ENCODE peak calls at places on chromosomes 7 and 10, in nine cellular contexts. G is psoas muscle; S is NT2/D1; F is fibroblast of lung; H is CD4-positive, CD25-positive, alpha-beta regulatory T cell; W is astrocyte of the spinal cord; E is cardiac fibroblast; U is lower lobe of right lung; T is GM12878. A is an unnamed sample.

GRCh38 chr10:30750971-30751677 is 121.6 kb upstream of the LYZL2 start:
- DNase-seq in G (no peak), S (no peak), F (no peak), H (peak; percentile 34), W (no peak), E (no peak), U (no peak), T (peak; percentile 75), A (no peak)

GRCh38 chr7:131540491-131541162 is 15.8 kb downstream of the PODXL start:
- DNase-seq in G (no peak), S (no peak), F (no peak), H (no peak), W (peak; percentile 45), E (no peak), U (no peak), T (no peak), A (no peak)

GRCh38 chr7:35729061-35729783 is 34.3 kb upstream of the HERPUD2 start:
- DNase-seq in G (no peak), S (no peak), F (no peak), H (no peak), W (no peak), E (no peak), U (no peak), T (peak; percentile 96), A (no peak)

GRCh38 chr7:129948338-129948737 is 4.4 kb downstream of the UBE2H start:
- DNase-seq in G (no peak), S (no peak), F (no peak), H (no peak), W (no peak), E (no peak), U (no peak), T (no peak), A (no peak)

GRCh38 chr7:78226059-78226658 is 427.6 kb downstream of the PHTF2 start:
- DNase-seq in G (no peak), S (peak; percentile 78), F (peak; percentile 63), H (peak; percentile 13), W (no peak), E (peak; percentile 60), U (no peak), T (no peak), A (peak; percentile 32)

GRCh38 chr10:15201589-15202300 is 33.3 kb upstream of the NMT2 start:
- DNase-seq in G (no peak), S (no peak), F (peak; percentile 18), H (no peak), W (peak; percentile 69), E (peak; percentile 55), U (no peak), T (no peak), A (no peak)

GRCh38 chr10:119595715-119596515 is 849 bp downstream of the TIAL1 start:
- DNase-seq in G (peak; percentile 69), S (no peak), F (peak; percentile 40), H (peak; percentile 58), W (peak; percentile 34), E (peak; percentile 47), U (peak; percentile 71), T (no peak), A (no peak)

GRCh38 chr7:12152196-12152918 is 58.7 kb upstream of the TMEM106B start:
- DNase-seq in G (no peak), S (no peak), F (no peak), H (no peak), W (no peak), E (no peak), U (no peak), T (no peak), A (no peak)

GRCh38 chr7:144401490-144401889 is 2.0 kb downstream of the NOBOX start:
- DNase-seq in G (no peak), S (no peak), F (no peak), H (no peak), W (no peak), E (no peak), U (no peak), T (no peak), A (no peak)

GRCh38 chr10:103798511-103798910 is 56.9 kb downstream of the SH3PXD2A start:
- DNase-seq in G (peak; percentile 36), S (no peak), F (no peak), H (no peak), W (no peak), E (no peak), U (no peak), T (no peak), A (no peak)

GRCh38 chr7:149772236-149772820 is 1.1 kb downstream of the ZNF467 start:
- DNase-seq in G (no peak), S (no peak), F (no peak), H (no peak), W (no peak), E (no peak), U (peak; percentile 79), T (no peak), A (no peak)

GRCh38 chr7:156147104-156147503 is 334.8 kb upstream of the SHH start:
- DNase-seq in G (no peak), S (no peak), F (no peak), H (no peak), W (no peak), E (no peak), U (no peak), T (no peak), A (no peak)

DNA sequence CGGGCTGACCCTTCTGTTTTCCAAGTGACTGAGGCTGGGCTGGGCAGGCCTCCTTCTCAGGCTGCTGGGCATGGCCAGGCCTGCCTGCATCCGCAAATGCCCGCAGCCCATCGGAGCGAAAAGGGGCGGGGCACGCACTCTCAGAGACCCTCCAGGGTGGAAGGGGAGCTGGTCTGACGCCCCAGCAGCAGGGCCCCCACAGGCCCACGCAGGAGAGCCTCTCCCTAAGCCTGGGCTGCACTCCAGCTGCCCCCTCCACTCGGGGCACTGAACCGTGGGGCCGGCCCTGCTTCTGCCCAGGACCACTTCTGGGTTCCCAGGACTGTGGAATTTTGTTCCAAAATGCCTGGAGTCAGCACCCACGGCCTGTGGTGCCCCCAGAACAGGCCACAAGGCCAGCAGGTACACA is 9.3 kb downstream of the ADAP1 start:
- DNase-seq in G (no peak), S (no peak), F (no peak), H (no peak), W (no peak), E (no peak), U (peak; percentile 51), T (no peak), A (no peak)
- H3K4me3 ChIP-seq in G (no peak overlapping the region), S (no peak overlapping the region), F (no peak overlapping the region), H (no peak overlapping the region), W (no peak overlapping the region), E (no peak overlapping the region), U (peak overlapping the region; percentile 52), T (no peak overlapping the region), A (no peak overlapping the region)

GRCh38 chr7:117459735-117460134 is 20.1 kb upstream of the CFTR start:
- DNase-seq in G (no peak), S (no peak), F (no peak), H (no peak), W (no peak), E (no peak), U (no peak), T (no peak), A (no peak)
- H3K4me3 ChIP-seq in G (no peak overlapping the region), S (no peak overlapping the region), F (no peak overlapping the region), H (no peak overlapping the region), W (no peak overlapping the region), E (no peak overlapping the region), U (no peak overlapping the region), T (no peak overlapping the region), A (no peak overlapping the region)

GRCh38 chr10:110919971-110920881 is 822 bp downstream of the SHOC2 start:
- DNase-seq in G (peak; percentile 59), S (no peak), F (peak; percentile 39), H (peak; percentile 47), W (peak; percentile 42), E (peak; percentile 78), U (peak; percentile 62), T (peak; percentile 69), A (peak; percentile 21)

GRCh38 chr10:110919349-110919931 is at the start of gene SHOC2:
- DNase-seq in G (peak; percentile 100), S (no peak), F (no peak), H (peak; percentile 100), W (no peak), E (no peak), U (peak; percentile 100), T (no peak), A (no peak)

GRCh38 chr10:110927461-110927860 is 8.1 kb downstream of the SHOC2 start:
- DNase-seq in G (no peak), S (no peak), F (no peak), H (no peak), W (no peak), E (no peak), U (no peak), T (no peak), A (no peak)

GRCh38 chr10:110918633-110919348 is at the start of gene BBIP1:
- DNase-seq in G (peak; percentile 97), S (peak; percentile 96), F (peak; percentile 100), H (peak; percentile 92), W (peak; percentile 100), E (peak; percentile 100), U (no peak), T (peak; percentile 99), A (peak; percentile 100)

DNA sequence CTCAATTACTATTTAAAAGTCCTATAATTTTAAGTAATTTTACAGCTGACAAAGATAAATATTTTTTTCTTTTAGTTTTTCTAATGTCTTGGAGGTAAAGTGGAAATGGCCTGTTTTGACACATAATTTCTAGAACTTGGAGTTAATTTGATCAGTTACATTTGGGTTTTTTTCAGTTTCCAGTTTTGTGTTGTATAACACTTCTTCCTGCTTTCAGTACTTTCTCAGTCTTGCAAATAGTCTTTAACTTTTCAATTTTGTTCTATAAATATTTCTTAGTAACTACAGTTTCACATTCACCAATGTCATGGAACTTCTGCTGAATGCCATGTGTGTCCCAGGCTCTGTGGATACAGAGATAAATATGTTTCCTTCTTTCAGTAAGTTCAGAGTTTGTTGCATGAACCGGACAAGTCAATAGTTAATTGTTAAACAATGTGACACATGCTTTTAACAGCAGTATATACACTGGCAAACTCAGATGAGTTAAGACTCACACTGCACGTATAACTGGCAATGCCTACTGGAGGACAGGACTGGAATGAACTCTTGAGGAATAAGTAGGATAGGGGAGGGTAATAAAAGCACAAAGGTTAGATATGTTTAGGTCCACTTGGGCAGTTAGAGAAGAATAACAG is 4.6 kb downstream of the SHOC2 start:
- DNase-seq in G (no peak), S (no peak), F (no peak), H (no peak), W (no peak), E (no peak), U (no peak), T (no peak), A (no peak)
- H3K4me3 ChIP-seq in G (no peak overlapping the region), S (no peak overlapping the region), F (no peak overlapping the region), H (peak overlapping the region; percentile 9), W (no peak overlapping the region), E (no peak overlapping the region), U (no peak overlapping the region), T (peak overlapping the region; percentile 51), A (no peak overlapping the region)

DNA sequence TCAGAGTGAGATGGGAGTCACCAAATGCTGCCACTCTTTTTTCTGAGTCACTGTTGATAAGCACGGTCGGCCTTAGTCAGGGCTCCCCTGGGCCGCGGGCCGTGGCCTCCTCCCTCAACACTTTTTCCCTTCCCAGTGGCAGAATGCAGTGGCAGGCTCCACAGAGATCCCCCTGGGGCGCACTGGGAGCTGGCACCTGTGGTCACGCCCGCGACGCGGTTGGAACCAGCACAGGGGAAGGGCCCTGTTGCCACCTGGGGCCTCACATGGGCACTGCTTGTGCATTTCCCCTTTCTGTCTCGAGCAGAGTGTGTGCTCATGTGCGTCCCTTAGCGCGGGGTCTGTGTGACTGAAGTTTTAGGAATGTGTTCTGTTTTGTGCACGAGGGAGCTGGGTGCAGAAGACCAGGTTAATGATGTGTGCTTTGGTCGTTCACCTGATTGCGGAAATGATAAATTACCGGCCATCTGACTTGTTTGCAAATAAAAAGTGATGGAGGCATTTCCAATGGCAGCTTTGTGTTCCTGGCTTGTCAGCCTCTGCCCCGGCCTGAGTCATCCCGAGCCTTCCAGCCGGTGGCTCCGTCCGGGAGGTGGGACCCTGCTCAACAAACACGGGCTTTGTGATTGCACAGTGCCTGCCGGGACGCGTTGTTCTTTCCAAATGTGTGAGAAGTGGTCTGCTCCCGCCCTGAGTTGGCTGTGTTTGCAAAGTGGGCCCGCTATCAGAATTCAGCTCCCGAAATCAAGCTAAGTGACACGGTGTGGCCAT is 100.6 kb downstream of the NKX6-2 start:
- DNase-seq in G (peak; percentile 46), S (no peak), F (peak; percentile 61), H (peak; percentile 4), W (peak; percentile 65), E (peak; percentile 66), U (peak; percentile 75), T (no peak), A (peak; percentile 4)
- H3K4me3 ChIP-seq in G (no peak overlapping the region), S (no peak overlapping the region), F (no peak overlapping the region), H (no peak overlapping the region), W (no peak overlapping the region), E (peak overlapping the region; percentile 8), U (no peak overlapping the region), T (no peak overlapping the region), A (no peak overlapping the region)

A was measured in Jurkat, Clone E6-1.